ENCODE peak calls at places on chromosomes 5 and 9, in four cellular contexts. One of them, this sample, is unnamed.
A peak's percentile ranks its signal among the peaks of the same experiment; 100 is the strongest.

GRCh38 chr5:141753971-141754713 is 72.1 kb upstream of the ARAP3 start:
- DNase-seq in CD8-positive, alpha-beta T cell: no peak
- DNase-seq in fibroblast of lung: peak; percentile 53
- DNase-seq in psoas muscle: no peak
- DNase-seq in this sample: peak; percentile 58

GRCh38 chr5:137621861-137622823 is 113.7 kb downstream of the KLHL3 start:
- DNase-seq in CD8-positive, alpha-beta T cell: no peak
- DNase-seq in fibroblast of lung: no peak
- DNase-seq in psoas muscle: peak; percentile 91
- DNase-seq in this sample: peak; percentile 63

GRCh38 chr9:9560382-9561035 is 1052.3 kb downstream of the PTPRD start:
- DNase-seq in CD8-positive, alpha-beta T cell: no peak
- DNase-seq in fibroblast of lung: no peak
- DNase-seq in psoas muscle: no peak
- DNase-seq in this sample: no peak

GRCh38 chr5:177555665-177556064 is 1.3 kb upstream of the FAM193B start:
- DNase-seq in CD8-positive, alpha-beta T cell: no peak
- DNase-seq in fibroblast of lung: no peak
- DNase-seq in psoas muscle: no peak
- DNase-seq in this sample: no peak

GRCh38 chr5:75885321-75885720 is 168.1 kb upstream of the POC5 start:
- DNase-seq in CD8-positive, alpha-beta T cell: no peak
- DNase-seq in fibroblast of lung: no peak
- DNase-seq in psoas muscle: no peak
- DNase-seq in this sample: no peak

GRCh38 chr5:6115866-6116265 is 262.5 kb downstream of the MED10 start:
- DNase-seq in CD8-positive, alpha-beta T cell: no peak
- DNase-seq in fibroblast of lung: no peak
- DNase-seq in psoas muscle: no peak
- DNase-seq in this sample: no peak

GRCh38 chr9:136978865-136979544 is 1.7 kb downstream of the PTGDS start:
- DNase-seq in CD8-positive, alpha-beta T cell: no peak
- DNase-seq in fibroblast of lung: no peak
- DNase-seq in psoas muscle: no peak
- DNase-seq in this sample: no peak

GRCh38 chr9:30362368-30362767 is 2022.1 kb upstream of the ACO1 start:
- DNase-seq in CD8-positive, alpha-beta T cell: no peak
- DNase-seq in fibroblast of lung: no peak
- DNase-seq in psoas muscle: no peak
- DNase-seq in this sample: no peak

GRCh38 chr5:52199833-52200232 is 587.9 kb upstream of the ITGA1 start:
- DNase-seq in CD8-positive, alpha-beta T cell: no peak
- DNase-seq in fibroblast of lung: no peak
- DNase-seq in psoas muscle: no peak
- DNase-seq in this sample: no peak

GRCh38 chr9:26904070-26904469 is 11.5 kb upstream of the CAAP1 start:
- DNase-seq in CD8-positive, alpha-beta T cell: no peak
- DNase-seq in fibroblast of lung: no peak
- DNase-seq in psoas muscle: no peak
- DNase-seq in this sample: no peak

GRCh38 chr5:142601432-142601831 is 84.5 kb downstream of the FGF1 start:
- DNase-seq in CD8-positive, alpha-beta T cell: no peak
- DNase-seq in fibroblast of lung: no peak
- DNase-seq in psoas muscle: no peak
- DNase-seq in this sample: no peak

GRCh38 chr5:37888476-37888875 is 48.6 kb upstream of the GDNF start:
- DNase-seq in CD8-positive, alpha-beta T cell: no peak
- DNase-seq in fibroblast of lung: no peak
- DNase-seq in psoas muscle: no peak
- DNase-seq in this sample: peak; percentile 10

GRCh38 chr9:107945961-107946360 is 456.4 kb upstream of the KLF4 start:
- DNase-seq in CD8-positive, alpha-beta T cell: no peak
- DNase-seq in fibroblast of lung: no peak
- DNase-seq in psoas muscle: no peak
- DNase-seq in this sample: peak; percentile 66

GRCh38 chr9:134913713-134914500 is 3.8 kb downstream of the FCN1 start:
- DNase-seq in CD8-positive, alpha-beta T cell: no peak
- DNase-seq in fibroblast of lung: no peak
- DNase-seq in psoas muscle: peak; percentile 24
- DNase-seq in this sample: no peak

GRCh38 chr5:100311811-100312210 is 223.4 kb upstream of the FAM174A start:
- DNase-seq in CD8-positive, alpha-beta T cell: no peak
- DNase-seq in fibroblast of lung: peak; percentile 25
- DNase-seq in psoas muscle: no peak
- DNase-seq in this sample: no peak

GRCh38 chr5:172168311-172168710 is 19.7 kb downstream of the STK10 start:
- DNase-seq in CD8-positive, alpha-beta T cell: no peak
- DNase-seq in fibroblast of lung: no peak
- DNase-seq in psoas muscle: no peak
- DNase-seq in this sample: no peak

GRCh38 chr5:179268399-179268952 is 76.8 kb downstream of the ADAMTS2 start:
- DNase-seq in CD8-positive, alpha-beta T cell: no peak
- DNase-seq in fibroblast of lung: no peak
- DNase-seq in psoas muscle: no peak
- DNase-seq in this sample: no peak

GRCh38 chr5:141838326-141839014 is 39.7 kb downstream of the PCDH1 start:
- DNase-seq in CD8-positive, alpha-beta T cell: no peak
- DNase-seq in fibroblast of lung: no peak
- DNase-seq in psoas muscle: no peak
- DNase-seq in this sample: no peak

GRCh38 chr5:172533058-172533398 is 78.7 kb upstream of the SH3PXD2B start:
- DNase-seq in CD8-positive, alpha-beta T cell: no peak
- DNase-seq in fibroblast of lung: no peak
- DNase-seq in psoas muscle: no peak
- DNase-seq in this sample: no peak

GRCh38 chr5:7539571-7539970 is 143.6 kb downstream of the ADCY2 start:
- DNase-seq in CD8-positive, alpha-beta T cell: no peak
- DNase-seq in fibroblast of lung: no peak
- DNase-seq in psoas muscle: no peak
- DNase-seq in this sample: no peak

GRCh38 chr5:124408738-124409453 is 337.5 kb downstream of the ZNF608 start:
- DNase-seq in CD8-positive, alpha-beta T cell: no peak
- DNase-seq in fibroblast of lung: peak; percentile 28
- DNase-seq in psoas muscle: no peak
- DNase-seq in this sample: peak; percentile 50

DNA sequence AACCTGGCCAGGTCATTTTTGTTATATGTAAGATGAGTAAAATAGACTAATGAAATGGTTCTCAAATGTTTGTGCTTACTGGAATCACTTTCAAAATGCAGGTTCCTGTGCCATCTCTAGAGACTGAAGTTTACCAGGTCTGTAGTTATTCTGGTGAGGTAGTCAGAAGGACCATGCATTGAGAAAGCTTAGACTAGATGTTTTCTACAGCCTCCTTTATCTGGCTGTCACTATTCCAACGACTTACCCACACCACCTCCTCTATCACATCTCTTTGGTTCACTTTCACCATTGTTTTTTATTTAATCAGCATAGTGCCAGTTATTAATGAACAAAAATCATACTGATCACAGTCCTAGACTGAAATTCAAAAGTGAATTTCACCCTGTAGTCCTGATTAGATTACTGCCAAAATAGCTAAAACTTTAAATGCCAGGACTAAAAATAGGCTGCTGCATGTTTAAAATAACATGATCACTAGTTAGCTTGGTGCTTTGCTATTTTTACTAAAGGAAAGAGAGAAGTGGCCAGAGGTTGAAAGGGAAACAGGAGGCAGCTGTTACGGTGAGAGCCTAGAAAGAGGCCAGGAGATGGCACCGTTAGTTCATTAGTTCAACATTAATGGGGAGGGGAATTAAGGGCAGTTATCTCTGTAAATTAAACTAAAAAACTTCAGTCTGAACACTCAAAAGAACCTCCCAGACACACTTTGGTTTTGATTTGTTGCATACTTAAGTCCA is 13.9 kb upstream of the FNIP1 start:
- DNase-seq in CD8-positive, alpha-beta T cell: no peak
- DNase-seq in fibroblast of lung: peak; percentile 34
- DNase-seq in psoas muscle: no peak
- DNase-seq in this sample: peak; percentile 66
- TF ChIP-seq CTCF in CD8-positive, alpha-beta T cell: no peak
- TF ChIP-seq CTCF in fibroblast of lung: peak; percentile 33
- TF ChIP-seq CTCF in psoas muscle: peak; percentile 43
- TF ChIP-seq CTCF in this sample: peak; percentile 18

GRCh38 chr9:22863106-22863505 is 416.5 kb downstream of the DMRTA1 start:
- DNase-seq in CD8-positive, alpha-beta T cell: no peak
- DNase-seq in fibroblast of lung: no peak
- DNase-seq in psoas muscle: peak; percentile 28
- DNase-seq in this sample: no peak
- H3K4me3 ChIP-seq in CD8-positive, alpha-beta T cell: no peak overlapping the region
- H3K4me3 ChIP-seq in fibroblast of lung: no peak overlapping the region
- H3K4me3 ChIP-seq in psoas muscle: no peak overlapping the region
- H3K4me3 ChIP-seq in this sample: no peak overlapping the region

GRCh38 chr5:109958082-109958481 is 268.4 kb downstream of the MAN2A1 start:
- DNase-seq in CD8-positive, alpha-beta T cell: no peak
- DNase-seq in fibroblast of lung: no peak
- DNase-seq in psoas muscle: no peak
- DNase-seq in this sample: no peak
- TF ChIP-seq CTCF in CD8-positive, alpha-beta T cell: no peak
- TF ChIP-seq CTCF in fibroblast of lung: no peak
- TF ChIP-seq CTCF in psoas muscle: no peak
- TF ChIP-seq CTCF in this sample: no peak

DNA sequence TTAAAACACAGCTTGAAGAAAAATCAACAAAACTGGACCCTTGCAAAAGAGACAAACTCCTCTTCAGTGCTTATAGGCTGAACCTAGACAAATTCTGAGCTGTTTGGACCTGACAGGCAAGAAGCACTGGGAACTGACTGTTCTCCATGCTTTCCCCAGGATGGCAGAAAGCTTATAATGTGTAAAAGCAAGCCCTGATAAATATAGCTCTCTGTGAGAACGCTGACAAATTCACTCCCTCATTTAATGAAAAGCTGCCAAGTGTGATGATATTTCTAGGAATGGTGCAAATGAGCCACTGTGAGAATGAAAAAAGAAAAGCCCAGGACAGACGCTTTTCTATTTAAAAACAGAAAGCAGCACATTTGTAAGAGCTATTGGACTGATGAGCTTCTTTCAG is 842.8 kb upstream of the ACO1 start:
- DNase-seq in CD8-positive, alpha-beta T cell: no peak
- DNase-seq in fibroblast of lung: no peak
- DNase-seq in psoas muscle: no peak
- DNase-seq in this sample: no peak
- H3K4me3 ChIP-seq in CD8-positive, alpha-beta T cell: no peak overlapping the region
- H3K4me3 ChIP-seq in fibroblast of lung: no peak overlapping the region
- H3K4me3 ChIP-seq in psoas muscle: peak overlapping the region; percentile 8
- H3K4me3 ChIP-seq in this sample: no peak overlapping the region

DNA sequence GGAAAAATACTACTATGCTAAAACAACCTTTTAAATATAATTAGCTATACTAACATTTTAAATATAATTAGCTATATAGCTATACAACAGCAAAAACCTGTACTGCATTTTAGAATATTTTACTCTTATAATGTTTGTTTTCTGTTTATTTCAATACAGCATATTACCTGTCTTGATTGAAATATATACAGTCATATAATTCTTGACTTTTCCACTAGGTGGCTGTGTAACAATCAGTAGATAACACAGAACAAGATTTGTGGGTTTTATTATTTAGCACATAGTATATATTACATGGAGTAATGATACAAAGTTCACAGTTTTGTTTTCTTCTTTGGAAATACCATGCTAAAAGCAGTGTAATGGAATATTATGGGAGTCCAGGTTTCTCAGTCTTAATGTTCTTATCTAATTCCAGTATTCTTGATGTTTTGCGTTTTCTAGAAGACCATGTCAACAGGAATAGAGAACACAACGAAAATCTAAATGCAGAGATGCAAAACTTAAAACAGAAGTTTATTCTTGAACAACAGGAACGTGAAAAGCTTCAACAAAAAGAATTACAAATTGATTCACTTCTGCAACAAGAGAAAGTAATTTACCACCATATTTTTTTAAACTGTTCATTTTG is 13.3 kb downstream of the HMMR start:
- DNase-seq in CD8-positive, alpha-beta T cell: no peak
- DNase-seq in fibroblast of lung: peak; percentile 60
- DNase-seq in psoas muscle: no peak
- DNase-seq in this sample: peak; percentile 61
- TF ChIP-seq CTCF in CD8-positive, alpha-beta T cell: peak; percentile 32
- TF ChIP-seq CTCF in fibroblast of lung: no peak
- TF ChIP-seq CTCF in psoas muscle: peak; percentile 27
- TF ChIP-seq CTCF in this sample: peak; percentile 55

GRCh38 chr9:130352586-130353285 is 87.2 kb downstream of the HMCN2 start:
- DNase-seq in CD8-positive, alpha-beta T cell: no peak
- DNase-seq in fibroblast of lung: no peak
- DNase-seq in psoas muscle: no peak
- DNase-seq in this sample: no peak
- H3K4me3 ChIP-seq in CD8-positive, alpha-beta T cell: no peak overlapping the region
- H3K4me3 ChIP-seq in fibroblast of lung: no peak overlapping the region
- H3K4me3 ChIP-seq in psoas muscle: no peak overlapping the region
- H3K4me3 ChIP-seq in this sample: no peak overlapping the region

GRCh38 chr5:110106750-110107149 is 417.0 kb downstream of the MAN2A1 start:
- DNase-seq in CD8-positive, alpha-beta T cell: no peak
- DNase-seq in fibroblast of lung: no peak
- DNase-seq in psoas muscle: no peak
- DNase-seq in this sample: no peak
- TF ChIP-seq CTCF in CD8-positive, alpha-beta T cell: no peak
- TF ChIP-seq CTCF in fibroblast of lung: no peak
- TF ChIP-seq CTCF in psoas muscle: no peak
- TF ChIP-seq CTCF in this sample: no peak

GRCh38 chr5:93589812-93590215 is 6.8 kb downstream of the NR2F1 start:
- DNase-seq in CD8-positive, alpha-beta T cell: no peak
- DNase-seq in fibroblast of lung: peak; percentile 55
- DNase-seq in psoas muscle: no peak
- DNase-seq in this sample: no peak

GRCh38 chr5:93592866-93593265 is 9.8 kb downstream of the NR2F1 start:
- DNase-seq in CD8-positive, alpha-beta T cell: peak; percentile 39
- DNase-seq in fibroblast of lung: no peak
- DNase-seq in psoas muscle: no peak
- DNase-seq in this sample: no peak

GRCh38 chr5:93590511-93590910 is 7.5 kb downstream of the NR2F1 start:
- DNase-seq in CD8-positive, alpha-beta T cell: no peak
- DNase-seq in fibroblast of lung: peak; percentile 79
- DNase-seq in psoas muscle: no peak
- DNase-seq in this sample: no peak

GRCh38 chr5:93589348-93589662 is 6.3 kb downstream of the NR2F1 start:
- DNase-seq in CD8-positive, alpha-beta T cell: no peak
- DNase-seq in fibroblast of lung: no peak
- DNase-seq in psoas muscle: no peak
- DNase-seq in this sample: no peak

DNA sequence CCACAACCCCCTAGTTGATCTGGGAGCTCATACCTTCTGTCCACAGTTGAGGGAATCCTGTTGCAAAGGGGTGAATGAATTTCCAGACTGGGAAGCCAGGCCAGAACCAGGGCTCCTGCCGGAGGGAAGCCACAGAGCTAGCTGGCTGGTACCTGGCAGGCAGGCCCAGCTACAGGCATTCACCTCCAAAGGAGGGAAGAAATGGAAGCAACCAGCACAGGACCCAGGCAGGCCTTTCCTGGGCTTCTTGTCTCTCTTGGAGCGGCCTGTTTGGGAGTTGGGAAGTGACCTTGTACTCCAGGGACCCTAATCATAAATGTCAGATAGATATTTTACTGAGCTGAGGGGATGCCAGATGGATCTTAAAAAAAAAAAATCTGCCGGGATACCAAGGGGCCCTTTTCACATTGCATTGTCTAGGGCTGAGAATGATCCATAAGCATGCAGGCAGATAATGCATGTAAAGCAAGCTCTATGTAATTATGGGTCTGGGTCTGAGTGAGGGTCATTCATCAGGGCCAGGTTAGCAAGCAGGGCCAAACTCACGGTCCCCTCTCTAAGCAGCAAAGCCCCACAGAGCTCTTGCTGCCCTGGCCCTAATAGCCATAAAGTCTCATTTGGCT is 8.4 kb downstream of the NR2F1 start:
- DNase-seq in CD8-positive, alpha-beta T cell: no peak
- DNase-seq in fibroblast of lung: no peak
- DNase-seq in psoas muscle: no peak
- DNase-seq in this sample: no peak
- H3K4me3 ChIP-seq in CD8-positive, alpha-beta T cell: no peak overlapping the region
- H3K4me3 ChIP-seq in fibroblast of lung: peak overlapping the region; percentile 27
- H3K4me3 ChIP-seq in psoas muscle: no peak overlapping the region
- H3K4me3 ChIP-seq in this sample: no peak overlapping the region

This sample was measured in fibroblast of the aortic adventitia.